ENCODE peak calls at places on chromosomes 13 and 19, in ten cellular contexts. A is endothelial cell of umbilical vein, B is uterus, L is pancreas, K is body of pancreas, C is Peyer's patch, O is BJ, W is hepatocyte, H is prostate gland, Q is heart left ventricle. T is an unnamed sample. For H3K36me3, the result is how much of the 10 kb centered on the place peaks cover.

GRCh38 chr13:103965506-103966243 is 899.5 kb upstream of the SLC10A2 start:
- DNase-seq in C (no peak), W (no peak), B (no peak), A (no peak), L (no peak), O (no peak), Q (no peak), K (no peak), H (no peak), T (no peak)

GRCh38 chr13:95296326-95296939 is 4.8 kb downstream of the ABCC4 start:
- DNase-seq in B (no peak), K (peak), C (peak), L (peak), Q (peak), H (no peak), A (peak), W (peak), O (no peak), T (peak)

GRCh38 chr13:66803759-66804456 is 426.2 kb downstream of the PCDH9 start:
- DNase-seq in L (no peak), K (no peak), A (no peak), C (no peak), Q (no peak), O (no peak), H (no peak), W (no peak), B (no peak), T (no peak)

GRCh38 chr13:59715591-59715990 is 448.1 kb downstream of the DIAPH3 start:
- DNase-seq in B (no peak), H (no peak), Q (no peak), K (no peak), W (no peak), L (no peak), O (no peak), A (no peak), C (no peak), T (no peak)

GRCh38 chr19:50461066-50461875 is 15.0 kb upstream of the EMC10 start:
- DNase-seq in B (no peak), H (peak), O (peak), A (peak), K (peak), Q (peak), W (peak), C (peak), L (no peak), T (peak)

GRCh38 chr13:109348514-109349340 is 437.7 kb downstream of the IRS2 start:
- DNase-seq in A (peak), L (no peak), H (no peak), K (no peak), C (no peak), Q (no peak), O (no peak), B (no peak), W (no peak), T (no peak)

GRCh38 chr19:36093146-36093662 is 17.7 kb upstream of the OVOL3 start:
- DNase-seq in A (no peak), B (no peak), L (no peak), K (no peak), C (no peak), H (no peak), O (no peak), W (no peak), Q (no peak), T (no peak)

GRCh38 chr19:54523403-54523802 is 20.8 kb downstream of the LAIR2 start:
- DNase-seq in B (peak), C (no peak), W (no peak), K (no peak), O (no peak), H (no peak), L (no peak), Q (no peak), A (peak), T (no peak)

GRCh38 chr19:41319500-41320184 is 9.7 kb downstream of the CCDC97 start:
- DNase-seq in W (peak), Q (no peak), L (no peak), C (no peak), K (no peak), O (no peak), A (no peak), B (no peak), H (no peak), T (peak)
- H3K36me3 ChIP-seq in W (under half), Q (half or more), L (under half), C (half or more), K (under half), O (under half), A (under half), B (under half), H (under half), T (half or more)

GRCh38 chr13:23567792-23568480 is 2.3 kb upstream of the TNFRSF19 start:
- DNase-seq in O (no peak), K (no peak), W (no peak), B (no peak), H (no peak), L (no peak), C (no peak), A (no peak), Q (no peak), T (peak)
- TF ChIP-seq CTCF in O (no peak), K (no peak), W (no peak), B (no peak), H (no peak), L (no peak), C (no peak), A (no peak), Q (peak), T (peak)

DNA sequence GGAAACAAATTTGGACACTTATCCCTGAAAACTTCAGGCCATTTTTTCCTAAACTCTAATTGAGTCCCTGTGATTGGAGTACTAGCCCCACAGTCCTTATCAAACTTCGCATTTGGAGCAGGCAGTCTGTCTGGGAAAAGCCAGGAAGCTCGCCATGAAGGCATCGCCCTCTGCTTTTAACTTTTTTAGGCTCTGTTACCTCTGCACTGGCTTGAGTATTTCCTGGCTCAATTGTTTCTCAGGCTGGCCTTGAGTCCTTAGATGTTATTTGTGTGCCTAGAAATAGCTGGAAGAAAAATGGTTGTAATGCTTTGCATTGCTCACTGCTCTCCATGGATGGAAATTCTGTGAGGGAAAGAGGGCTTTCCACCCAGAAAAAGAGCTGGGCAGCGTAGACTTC is 24.2 kb downstream of the ACTN4 start:
- DNase-seq in B (no peak), O (no peak), C (no peak), K (no peak), A (peak), H (no peak), L (no peak), Q (no peak), W (no peak), T (no peak)
- H3K36me3 ChIP-seq in B (under half), O (under half), C (under half), K (under half), A (under half), H (under half), L (under half), Q (under half), W (under half), T (under half)

DNA sequence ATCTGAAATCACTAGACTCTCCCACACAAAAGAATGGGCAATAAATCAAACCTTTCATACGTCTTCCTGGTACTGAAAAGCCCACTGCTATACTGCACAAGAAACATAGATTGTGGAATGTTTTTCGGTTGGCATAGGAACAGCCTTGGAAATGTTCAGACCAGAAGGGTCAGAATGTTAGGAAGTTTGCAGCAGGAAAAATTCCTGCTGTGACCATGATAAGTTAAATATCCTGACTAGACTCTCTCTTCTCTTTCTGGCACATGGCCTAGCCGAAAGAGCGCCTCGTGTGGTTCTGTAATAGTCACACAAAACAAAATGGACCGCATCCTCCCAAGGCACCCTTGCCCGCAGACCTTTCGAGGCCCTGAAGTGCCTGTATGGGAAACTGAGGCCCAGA is 427.2 kb downstream of the COG6 start:
- DNase-seq in Q (no peak), A (peak), B (no peak), W (no peak), H (no peak), K (peak), C (no peak), O (no peak), L (peak), T (no peak)
- TF ChIP-seq CTCF in Q (peak), A (peak), B (no peak), W (no peak), H (no peak), K (no peak), C (no peak), O (no peak), L (no peak), T (no peak)

DNA sequence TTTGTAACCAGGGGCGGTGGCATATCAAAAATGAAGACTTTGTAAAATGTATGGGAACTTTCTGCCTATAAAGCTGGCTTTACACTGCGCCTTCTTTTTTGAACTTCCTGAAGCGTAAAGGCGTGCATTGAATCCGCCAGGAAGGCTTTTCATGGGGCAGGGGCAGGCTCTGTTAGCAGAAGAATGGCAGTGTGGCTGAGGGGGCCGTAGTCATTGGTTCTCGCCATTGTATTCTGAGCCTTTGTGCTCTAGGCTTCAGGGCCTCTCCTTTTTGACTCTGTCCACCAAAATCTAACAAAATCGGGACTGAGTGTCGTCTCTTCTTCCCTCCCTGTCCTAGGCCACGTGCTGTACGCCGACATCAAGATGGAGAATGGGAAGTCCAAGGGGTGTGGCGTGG is 14.1 kb downstream of the PRAM1 start:
- DNase-seq in L (peak), H (no peak), O (no peak), K (no peak), A (no peak), B (no peak), W (no peak), C (no peak), Q (no peak), T (no peak)
- H3K36me3 ChIP-seq in L (under half), H (under half), O (under half), K (under half), A (half or more), B (under half), W (under half), C (half or more), Q (half or more), T (half or more)

DNA sequence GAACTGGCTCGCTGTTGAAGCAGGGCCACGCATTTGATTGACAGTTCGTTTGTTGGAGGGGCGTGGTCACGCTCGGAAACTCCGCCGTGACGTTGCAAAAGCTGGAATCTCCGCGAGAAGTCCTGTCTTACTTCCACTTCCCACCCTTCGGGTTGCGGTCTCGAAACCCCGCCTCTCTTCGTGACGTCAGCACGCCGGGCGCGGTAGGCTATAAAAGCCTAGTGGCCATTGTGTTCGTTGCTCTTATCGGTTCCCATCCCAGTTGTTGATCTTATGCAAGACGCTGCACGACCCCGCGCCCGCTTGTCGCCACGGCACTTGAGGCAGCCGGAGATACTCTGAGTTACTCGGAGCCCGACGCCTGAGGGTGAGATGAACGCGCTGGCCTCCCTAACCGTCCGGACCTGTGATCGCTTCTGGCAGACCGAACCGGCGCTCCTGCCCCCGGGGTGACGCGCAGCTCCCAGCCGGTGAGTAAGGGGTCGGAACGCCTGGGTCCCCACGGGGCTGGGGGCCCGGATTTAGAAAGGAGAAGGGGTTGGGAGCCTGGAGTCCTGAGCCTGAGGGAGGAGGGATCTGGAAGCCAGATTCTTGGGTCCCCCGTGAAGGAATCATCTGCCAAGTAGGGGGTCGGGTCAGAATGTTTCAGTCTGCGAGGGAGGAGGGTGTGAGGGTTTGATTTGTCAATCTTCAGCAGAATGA is at the start of gene PPP1R15A:
- DNase-seq in C (peak), K (peak), A (peak), W (peak), O (peak), L (peak), B (peak), H (peak), Q (peak), T (peak)
- TF ChIP-seq CTCF in C (peak), K (no peak), A (no peak), W (no peak), O (no peak), L (no peak), B (peak), H (no peak), Q (no peak), T (peak)